ENCODE peak calls at places on chromosomes 11 and 22, in seven cellular contexts. T, I, X, U, A, O and M are unnamed samples.

GRCh38 chr11:64123679-64124078 is 42.2 kb downstream of the MACROD1 start:
- DNase-seq in T (no peak), I (no peak), X (no peak), U (no peak), A (no peak), O (no peak), M (no peak)

GRCh38 chr11:65446446-65447277 is 24.1 kb downstream of the NEAT1 start:
- DNase-seq in T (no peak), I (no peak), X (peak), U (no peak), A (peak), O (peak), M (no peak)

GRCh38 chr11:113553235-113553634 is 78.0 kb upstream of the DRD2 start:
- DNase-seq in T (no peak), I (peak), X (no peak), U (no peak), A (no peak), O (peak), M (no peak)

GRCh38 chr11:35126000-35126878 is 12.7 kb upstream of the CD44 start:
- DNase-seq in T (no peak), I (no peak), X (no peak), U (no peak), A (peak), O (no peak), M (peak)

GRCh38 chr11:119116601-119117000 is 4.8 kb upstream of the HINFP start:
- DNase-seq in T (no peak), I (no peak), X (no peak), U (no peak), A (no peak), O (no peak), M (no peak)

GRCh38 chr11:67499808-67500793 is 5.1 kb downstream of the PITPNM1 start:
- DNase-seq in T (no peak), I (no peak), X (no peak), U (no peak), A (no peak), O (no peak), M (no peak)

GRCh38 chr11:101848262-101848661 is 66.5 kb upstream of the CEP126 start:
- DNase-seq in T (peak), I (no peak), X (no peak), U (peak), A (no peak), O (no peak), M (no peak)

GRCh38 chr11:122984186-122985011 is 2.8 kb upstream of the BSX start:
- DNase-seq in T (no peak), I (no peak), X (no peak), U (peak), A (no peak), O (peak), M (peak)

GRCh38 chr11:117795726-117796455 is 1.1 kb downstream of the DSCAML1 start:
- DNase-seq in T (no peak), I (no peak), X (no peak), U (peak), A (no peak), O (no peak), M (no peak)

GRCh38 chr11:27681664-27682063 is 18.6 kb downstream of the BDNF start:
- DNase-seq in T (no peak), I (no peak), X (no peak), U (no peak), A (no peak), O (no peak), M (no peak)

GRCh38 chr22:19994851-19995610 is 21.6 kb downstream of the ARVCF start:
- DNase-seq in T (no peak), I (no peak), X (no peak), U (no peak), A (no peak), O (no peak), M (no peak)